ENCODE peak calls at places on chromosomes 12 and 14, in eight cellular contexts. Y, K, H, D, U, G, V and F are unnamed samples.

GRCh38 chr14:92848941-92849340 is 54.8 kb downstream of the GOLGA5 start:
- DNase-seq in Y (no peak), K (no peak), H (no peak), D (no peak), U (no peak), G (no peak), V (no peak), F (no peak)

GRCh38 chr12:81644503-81644902 is 114.6 kb downstream of the PPFIA2 start:
- DNase-seq in Y (no peak), K (no peak), H (no peak), D (peak), U (no peak), G (no peak), V (peak), F (no peak)

GRCh38 chr12:46904406-46905240 is 78.8 kb upstream of the SLC38A4 start:
- DNase-seq in Y (no peak), K (no peak), H (no peak), D (no peak), U (no peak), G (no peak), V (peak), F (no peak)

GRCh38 chr14:61122862-61123261 is 141.8 kb downstream of the SLC38A6 start:
- DNase-seq in Y (no peak), K (no peak), H (no peak), D (no peak), U (no peak), G (no peak), V (no peak), F (no peak)

GRCh38 chr14:61107148-61107641 is 126.2 kb downstream of the SLC38A6 start:
- DNase-seq in Y (no peak), K (peak), H (no peak), D (peak), U (peak), G (peak), V (peak), F (no peak)

GRCh38 chr12:78167510-78167909 is 336.8 kb downstream of the NAV3 start:
- DNase-seq in Y (no peak), K (no peak), H (no peak), D (peak), U (no peak), G (no peak), V (no peak), F (no peak)

GRCh38 chr12:92859650-92860386 is 69.3 kb downstream of the EEA1 start:
- DNase-seq in Y (no peak), K (no peak), H (no peak), D (no peak), U (no peak), G (no peak), V (no peak), F (no peak)

GRCh38 chr12:93946542-93947150 is 201.7 kb upstream of the PLXNC1 start:
- DNase-seq in Y (no peak), K (no peak), H (no peak), D (peak), U (no peak), G (no peak), V (peak), F (no peak)

GRCh38 chr12:916240-916639 is 33.3 kb downstream of the RAD52 start:
- DNase-seq in Y (no peak), K (no peak), H (no peak), D (no peak), U (peak), G (no peak), V (no peak), F (peak)

GRCh38 chr14:105486333-105486973 is at the start of gene CRIP1:
- DNase-seq in Y (no peak), K (no peak), H (no peak), D (no peak), U (peak), G (no peak), V (no peak), F (no peak)

GRCh38 chr14:68884031-68885030 is 91.5 kb upstream of the ZFP36L1 start:
- DNase-seq in Y (peak), K (peak), H (no peak), D (peak), U (peak), G (peak), V (peak), F (peak)

GRCh38 chr12:119578112-119578511 is 15.5 kb upstream of the TMEM233 start:
- DNase-seq in Y (no peak), K (no peak), H (no peak), D (peak), U (no peak), G (no peak), V (peak), F (no peak)

GRCh38 chr12:112409064-112409905 is at the start of gene RPL6:
- DNase-seq in Y (peak), K (peak), H (peak), D (peak), U (peak), G (peak), V (peak), F (peak)

GRCh38 chr12:117854339-117855012 is 114.3 kb downstream of the KSR2 start:
- DNase-seq in Y (no peak), K (peak), H (no peak), D (peak), U (no peak), G (no peak), V (peak), F (no peak)

GRCh38 chr14:74475678-74476077 is 17.4 kb downstream of the NPC2 start:
- DNase-seq in Y (peak), K (no peak), H (no peak), D (peak), U (no peak), G (no peak), V (peak), F (no peak)

DNA sequence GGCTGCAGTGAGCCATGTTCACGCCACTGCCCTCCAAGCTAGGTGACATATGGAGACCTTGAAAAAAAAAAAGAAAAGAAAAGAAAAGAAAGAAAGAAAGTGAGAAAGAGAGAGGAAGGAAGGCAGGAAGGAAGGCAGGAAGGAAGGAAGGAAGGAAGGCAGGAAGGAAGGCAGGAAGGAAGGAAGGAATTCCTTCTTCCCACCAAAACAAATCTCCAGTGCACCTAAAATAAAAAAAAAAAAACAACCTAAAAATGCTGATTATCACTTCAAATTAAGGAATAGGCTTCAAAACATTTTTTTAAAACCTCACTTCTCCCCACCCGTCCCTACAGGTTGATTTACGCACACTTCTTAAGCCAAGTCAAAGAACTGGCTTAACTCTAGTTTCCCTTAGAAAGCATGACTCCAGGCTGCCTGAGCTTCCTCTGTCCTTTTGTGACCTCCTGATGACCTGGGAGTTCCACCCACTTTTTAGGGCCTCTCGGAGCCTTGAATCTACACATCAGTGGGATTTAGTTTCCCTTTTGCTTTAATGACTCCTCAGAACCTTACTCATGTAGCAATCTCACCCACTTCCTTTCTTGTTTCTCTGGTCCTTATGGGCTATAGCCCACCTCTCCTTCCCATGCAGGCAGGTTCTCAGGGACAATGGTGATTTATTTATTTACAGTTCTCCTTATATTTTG is 18.6 kb downstream of the DUSP6 start:
- DNase-seq in Y (no peak), K (no peak), H (no peak), D (no peak), U (no peak), G (no peak), V (no peak), F (no peak)
- TF ChIP-seq CTCF in Y (no peak), K (no peak), H (no peak), D (no peak), U (no peak), G (no peak), V (no peak), F (no peak)

GRCh38 chr12:6468283-6468575 is 2.2 kb downstream of the VAMP1 start:
- DNase-seq in Y (no peak), K (no peak), H (no peak), D (peak), U (no peak), G (no peak), V (peak), F (no peak)
- H3K4me3 ChIP-seq in Y (no peak), K (no peak), H (no peak), D (no peak), U (no peak), G (no peak), V (no peak), F (no peak)

DNA sequence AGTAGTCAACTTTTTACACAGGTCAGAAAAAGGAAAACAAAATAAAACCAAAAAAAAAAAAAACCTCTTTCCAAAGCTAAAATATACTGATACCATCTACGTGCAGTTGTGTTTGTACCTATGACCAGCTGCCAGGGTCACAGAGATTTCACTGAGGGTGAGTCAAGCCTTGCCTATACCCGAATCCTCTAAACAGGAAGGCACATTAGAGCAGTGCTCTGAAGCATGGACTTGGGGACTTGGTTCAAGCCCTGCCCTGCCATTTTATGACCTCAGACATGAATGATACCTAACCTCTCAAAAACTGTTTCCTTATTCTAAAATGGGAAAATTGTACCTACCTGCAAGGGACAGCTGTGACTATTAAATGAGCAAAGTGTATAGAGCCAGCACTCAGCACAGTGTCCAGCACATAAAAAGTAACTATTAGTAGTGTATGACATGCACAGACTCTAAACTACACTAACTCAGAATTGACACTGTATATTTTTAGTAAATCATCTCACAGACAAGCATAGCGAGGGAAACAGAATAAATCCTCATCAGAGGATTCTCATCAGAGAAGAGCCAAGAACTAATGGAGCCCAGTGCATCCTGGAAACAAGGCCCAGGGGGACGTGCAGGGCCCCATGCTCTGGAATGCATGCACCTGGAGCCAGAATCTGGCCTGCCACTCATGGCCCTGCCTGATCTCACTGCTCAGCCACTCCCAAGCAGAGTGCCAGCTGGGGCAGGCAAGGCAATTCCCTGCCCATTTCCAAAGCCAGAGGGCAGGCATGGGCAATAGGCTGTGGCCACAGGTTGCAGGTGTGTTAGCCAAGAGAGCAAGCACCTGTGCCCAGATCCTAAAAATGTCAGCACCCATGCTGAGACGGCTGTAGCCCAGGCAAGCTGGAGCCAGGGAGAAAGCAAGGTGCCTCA is 57.0 kb downstream of the NT5DC3 start:
- DNase-seq in Y (no peak), K (no peak), H (no peak), D (no peak), U (no peak), G (peak), V (no peak), F (no peak)
- TF ChIP-seq CTCF in Y (no peak), K (no peak), H (no peak), D (no peak), U (peak), G (peak), V (no peak), F (no peak)

GRCh38 chr12:131604859-131605258 is 106.0 kb upstream of the SFSWAP start:
- DNase-seq in Y (no peak), K (no peak), H (no peak), D (no peak), U (no peak), G (no peak), V (no peak), F (no peak)

GRCh38 chr12:131605304-131605829 is 105.5 kb upstream of the SFSWAP start:
- DNase-seq in Y (no peak), K (no peak), H (no peak), D (no peak), U (no peak), G (no peak), V (no peak), F (no peak)

GRCh38 chr12:131606218-131606899 is 104.5 kb upstream of the SFSWAP start:
- DNase-seq in Y (no peak), K (no peak), H (no peak), D (no peak), U (no peak), G (no peak), V (no peak), F (no peak)

GRCh38 chr12:131603106-131604033 is 107.5 kb upstream of the SFSWAP start:
- DNase-seq in Y (no peak), K (no peak), H (no peak), D (no peak), U (no peak), G (no peak), V (no peak), F (no peak)

GRCh38 chr12:131604146-131604844 is 106.6 kb upstream of the SFSWAP start:
- DNase-seq in Y (no peak), K (no peak), H (no peak), D (no peak), U (no peak), G (no peak), V (no peak), F (peak)
- H3K4me3 ChIP-seq in Y (no peak), K (no peak), H (no peak), D (no peak), U (no peak), G (no peak), V (no peak), F (no peak)

DNA sequence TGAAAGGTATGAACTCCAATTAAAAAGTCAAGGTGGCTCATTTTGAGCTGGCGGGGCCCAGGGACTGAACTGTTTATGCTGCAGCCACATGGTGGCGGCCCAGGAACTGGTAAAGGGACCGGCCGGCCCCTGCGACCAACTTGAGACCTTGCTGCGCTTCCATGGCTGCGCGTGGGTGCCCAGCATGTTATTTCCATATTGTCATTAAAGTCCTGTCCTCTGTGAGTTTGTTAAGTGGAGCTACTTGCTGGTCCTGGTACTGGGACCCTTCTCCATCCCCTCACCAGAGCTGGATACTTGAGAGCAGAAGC is 62.3 kb downstream of the BEGAIN start:
- DNase-seq in Y (no peak), K (peak), H (peak), D (peak), U (no peak), G (peak), V (no peak), F (peak)
- TF ChIP-seq CTCF in Y (peak), K (peak), H (no peak), D (no peak), U (no peak), G (no peak), V (peak), F (no peak)

DNA sequence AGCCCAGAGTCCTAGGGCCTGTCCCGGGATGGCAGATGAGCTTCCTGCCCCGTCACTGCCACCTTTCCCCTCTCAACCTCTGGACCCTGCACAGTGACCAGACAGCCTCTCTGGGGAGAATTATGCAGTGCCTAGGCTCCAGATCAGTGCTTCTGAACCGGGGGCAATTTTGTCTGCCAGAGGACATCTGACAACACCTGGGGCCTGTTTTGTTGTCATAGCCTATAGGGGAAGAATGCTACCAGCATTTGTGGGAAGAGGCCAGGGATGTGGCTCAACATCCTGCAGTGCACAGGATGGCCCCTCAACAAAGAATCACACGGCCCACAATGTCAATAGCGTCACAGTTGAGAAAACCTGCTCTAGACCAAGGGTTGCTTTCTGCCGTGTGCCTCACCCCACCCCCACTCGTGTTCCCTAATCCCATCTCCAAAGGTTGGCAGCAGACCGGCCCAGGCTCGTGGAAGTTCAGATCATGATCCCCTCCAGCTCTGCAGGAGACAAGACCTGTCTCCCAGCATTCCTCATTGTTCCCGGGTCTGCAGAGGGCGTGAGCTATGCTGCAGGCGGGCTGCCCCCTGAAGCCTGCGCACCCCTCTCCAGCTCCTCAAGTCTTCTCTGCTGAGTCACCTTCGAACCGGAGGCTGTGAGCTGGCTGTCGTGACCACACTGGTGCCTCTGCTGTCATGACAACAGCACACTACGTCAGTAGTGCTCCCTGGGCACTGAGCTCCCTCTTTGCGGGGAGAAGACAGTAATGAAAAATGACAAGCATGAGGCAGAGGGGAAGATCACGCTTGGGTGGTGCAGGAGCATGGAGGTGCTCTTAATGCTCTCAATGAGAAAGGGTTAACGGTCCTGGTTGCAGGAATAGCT is 2.0 kb upstream of the GAPDH start:
- DNase-seq in Y (peak), K (no peak), H (no peak), D (peak), U (no peak), G (peak), V (peak), F (peak)
- H3K4me3 ChIP-seq in Y (peak), K (no peak), H (peak), D (peak), U (peak), G (peak), V (peak), F (peak)

DNA sequence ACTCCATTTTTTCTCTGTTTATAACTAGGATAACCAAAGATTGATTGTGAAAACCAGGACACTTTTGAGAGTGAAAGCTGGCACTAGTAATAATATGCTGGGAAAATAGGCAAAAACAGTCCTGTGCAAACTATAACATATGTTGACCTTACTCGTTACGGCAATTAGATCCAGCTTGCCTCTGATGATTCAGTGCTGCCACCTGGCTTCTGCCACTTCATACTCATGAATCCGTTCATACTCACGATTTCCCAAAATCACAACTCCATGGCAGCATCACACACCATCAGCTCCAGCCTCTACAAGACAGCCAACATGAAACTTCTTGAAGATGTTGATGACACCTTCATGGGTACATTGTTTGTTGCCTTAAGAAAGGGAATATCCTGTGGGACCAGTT is 49.1 kb upstream of the CAND1 start:
- DNase-seq in Y (no peak), K (peak), H (no peak), D (peak), U (peak), G (no peak), V (no peak), F (no peak)
- TF ChIP-seq CTCF in Y (no peak), K (peak), H (no peak), D (no peak), U (peak), G (no peak), V (no peak), F (no peak)

GRCh38 chr12:102955926-102956737 is 1.3 kb upstream of the ASCL1 start:
- DNase-seq in Y (no peak), K (peak), H (no peak), D (no peak), U (no peak), G (no peak), V (no peak), F (no peak)
- H3K4me3 ChIP-seq in Y (no peak), K (peak), H (no peak), D (no peak), U (no peak), G (no peak), V (no peak), F (no peak)

DNA sequence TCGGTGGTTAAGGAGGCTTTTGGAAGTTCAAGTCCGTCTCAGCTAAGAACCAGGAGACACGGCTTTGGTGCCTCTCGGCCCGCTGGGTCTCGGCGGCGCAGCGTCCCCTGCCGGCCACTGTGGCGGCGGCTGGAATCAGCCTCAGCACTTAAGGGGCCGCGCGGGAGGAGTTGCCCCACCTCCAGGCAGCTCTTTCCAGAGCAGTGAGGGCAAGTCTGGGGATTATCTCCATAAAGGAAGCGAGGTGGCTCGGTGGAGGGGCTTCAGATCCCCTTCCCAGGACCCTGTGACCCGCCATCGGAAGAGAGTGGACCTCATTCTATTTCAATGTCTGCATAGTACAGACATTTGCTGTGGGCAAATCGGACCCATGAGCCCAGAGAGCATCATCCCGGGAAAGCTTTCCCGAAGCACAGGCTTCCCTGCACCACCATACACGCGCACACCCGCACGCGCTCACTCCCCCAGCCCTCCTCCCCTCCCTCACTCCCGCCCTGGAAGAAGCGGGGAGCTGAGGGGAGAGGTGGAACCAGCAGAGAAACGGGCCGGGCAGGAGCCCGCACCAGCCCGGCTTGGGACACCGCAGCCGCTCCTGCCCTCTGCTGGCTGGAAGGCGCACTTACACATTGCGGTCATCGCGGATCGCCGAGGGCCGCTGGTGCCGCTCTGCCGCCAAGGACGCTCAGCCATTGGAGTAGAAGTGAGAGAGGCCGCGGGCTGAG is 15.9 kb downstream of the RNASE2 start:
- DNase-seq in Y (no peak), K (peak), H (peak), D (peak), U (peak), G (peak), V (peak), F (peak)
- TF ChIP-seq CTCF in Y (peak), K (peak), H (peak), D (peak), U (peak), G (peak), V (peak), F (peak)